ENCODE peak calls at places on chromosomes 5 and 9, in six cellular contexts. F, W, U, V, A and M are unnamed samples.
A peak's percentile ranks its signal among the peaks of the same experiment; 100 is the strongest.

GRCh38 chr9:83013261-83013610 is 49.7 kb downstream of the RASEF start:
- DNase-seq in W (no peak), A (no peak), F (no peak), U (no peak), V (no peak), M (no peak)

GRCh38 chr5:101977729-101978345 is 318.2 kb downstream of the SLCO4C1 start:
- DNase-seq in V (no peak), F (peak; percentile 54), A (peak; percentile 9), W (peak; percentile 34), U (peak; percentile 49), M (peak; percentile 28)

GRCh38 chr5:87769137-87769536 is 356.4 kb upstream of the CCNH start:
- DNase-seq in V (no peak), W (no peak), U (no peak), F (no peak), A (no peak), M (no peak)

GRCh38 chr9:128005938-128006337 is 25.1 kb upstream of the EEIG1 start:
- DNase-seq in V (no peak), U (peak; percentile 56), W (no peak), A (no peak), F (no peak), M (no peak)

GRCh38 chr9:111598730-111599091 is 736 bp downstream of the PTGR1 start:
- DNase-seq in U (peak; percentile 56), V (no peak), W (no peak), F (no peak), A (no peak), M (no peak)

GRCh38 chr5:158881076-158881880 is 218.4 kb downstream of the EBF1 start:
- DNase-seq in A (no peak), W (no peak), U (no peak), F (no peak), V (no peak), M (no peak)

GRCh38 chr9:33374634-33375237 is 27.6 kb downstream of the AQP7 start:
- DNase-seq in V (peak; percentile 81), U (peak; percentile 70), A (no peak), F (peak; percentile 64), W (peak; percentile 78), M (peak; percentile 78)

GRCh38 chr9:29750062-29750461 is 2176.8 kb upstream of the C9orf72 start:
- DNase-seq in W (no peak), F (no peak), V (no peak), U (no peak), A (no peak), M (no peak)

GRCh38 chr9:32782476-32783167 is 718 bp upstream of the TMEM215 start:
- DNase-seq in F (no peak), W (no peak), A (no peak), V (peak; percentile 78), U (no peak), M (no peak)

GRCh38 chr9:68500457-68501158 is 40.1 kb downstream of the TMEM252 start:
- DNase-seq in A (no peak), U (peak; percentile 43), V (no peak), F (no peak), W (no peak), M (no peak)

GRCh38 chr5:54251981-54252380 is 58.4 kb downstream of the ARL15 start:
- DNase-seq in A (no peak), U (no peak), F (no peak), V (no peak), W (no peak), M (no peak)

GRCh38 chr5:93423333-93423714 is 157.7 kb downstream of the NR2F1-AS1 start:
- DNase-seq in W (no peak), U (no peak), A (no peak), V (no peak), F (no peak), M (no peak)

DNA sequence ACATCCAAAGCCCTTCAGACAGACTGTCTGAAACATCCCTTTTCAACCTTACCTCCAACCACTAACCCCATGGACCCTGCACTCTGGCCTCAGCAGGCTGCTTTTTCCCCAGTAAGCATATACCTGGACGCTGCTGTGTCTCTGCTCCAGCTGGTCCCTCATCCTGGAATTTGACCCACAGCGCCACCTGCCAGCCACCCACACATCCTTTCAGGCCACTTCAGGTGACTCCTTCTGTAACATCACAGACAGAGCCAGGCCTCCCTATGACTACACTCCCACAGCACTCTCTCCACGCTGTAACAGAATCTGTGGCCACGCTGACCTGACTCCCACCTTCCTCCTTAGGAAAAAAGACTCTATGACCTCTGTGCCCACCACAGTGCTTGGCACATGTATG is 3.4 kb downstream of the MGAT1 start:
- DNase-seq in A (no peak), U (no peak), V (peak; percentile 82), W (peak; percentile 34), F (no peak), M (no peak)
- TF ChIP-seq ZNF274 in A (no peak), U (no peak), V (no peak), W (no peak), F (no peak), M (no peak)

DNA sequence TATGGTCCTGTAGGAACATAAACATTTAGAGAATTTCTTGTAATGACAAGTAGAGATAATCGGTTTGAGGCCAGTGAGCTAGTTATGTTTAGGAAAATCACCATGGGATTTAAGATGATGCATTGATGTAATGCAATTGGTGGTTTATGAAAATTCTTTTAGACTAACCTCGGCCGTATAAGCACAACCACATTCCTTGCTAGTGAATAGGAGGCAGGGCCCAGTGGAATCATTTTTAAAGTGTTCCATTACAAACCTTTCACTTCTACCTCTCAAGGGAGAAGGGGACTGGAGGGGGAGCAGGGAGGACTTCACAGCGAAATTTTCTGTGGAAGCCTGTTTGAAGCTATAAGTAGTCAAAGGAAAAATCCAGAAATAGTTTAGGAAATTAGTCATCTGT is 71.8 kb upstream of the NFIL3 start:
- DNase-seq in V (no peak), F (no peak), U (no peak), A (no peak), W (no peak), M (no peak)
- TF ChIP-seq ZNF274 in V (no peak), F (no peak), U (no peak), A (no peak), W (no peak), M (no peak)

GRCh38 chr5:127833999-127834953 is 131.1 kb downstream of the CCDC192 start:
- DNase-seq in F (no peak), U (no peak), V (no peak), W (no peak), A (no peak), M (no peak)
- TF ChIP-seq ZNF274 in F (no peak), U (no peak), V (no peak), W (no peak), A (no peak), M (no peak)

GRCh38 chr9:35882265-35882848 is 12.2 kb upstream of the OR13J1 start:
- DNase-seq in U (peak; percentile 62), W (peak; percentile 65), A (peak; percentile 20), V (peak; percentile 91), F (peak; percentile 71), M (peak; percentile 58)
- TF ChIP-seq ZNF274 in U (no peak), W (no peak), A (no peak), V (no peak), F (no peak), M (no peak)

DNA sequence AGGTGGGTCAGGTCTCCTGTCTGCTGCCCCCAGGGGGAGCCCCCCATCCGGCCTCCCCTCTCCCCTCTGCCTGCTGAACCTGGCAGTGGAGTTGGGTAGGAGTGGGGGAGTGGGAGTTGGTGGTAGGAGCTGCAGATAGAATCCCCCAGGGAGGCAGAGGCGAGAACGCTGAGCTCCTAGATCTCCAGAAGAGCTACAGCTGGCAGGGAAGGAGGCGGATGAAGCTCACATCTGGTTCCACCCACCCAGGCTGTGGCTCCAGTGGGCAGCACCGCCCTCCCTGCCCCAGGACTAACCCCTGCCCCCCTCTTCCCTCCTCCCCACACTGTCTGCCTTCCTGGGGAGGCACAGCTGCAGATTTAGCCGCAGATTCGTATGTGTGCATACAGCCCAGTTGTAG is 34.3 kb downstream of the C9orf50 start:
- DNase-seq in A (no peak), V (no peak), U (no peak), W (peak; percentile 57), F (no peak), M (no peak)
- TF ChIP-seq ZNF274 in A (no peak), V (no peak), U (no peak), W (no peak), F (no peak), M (no peak)

DNA sequence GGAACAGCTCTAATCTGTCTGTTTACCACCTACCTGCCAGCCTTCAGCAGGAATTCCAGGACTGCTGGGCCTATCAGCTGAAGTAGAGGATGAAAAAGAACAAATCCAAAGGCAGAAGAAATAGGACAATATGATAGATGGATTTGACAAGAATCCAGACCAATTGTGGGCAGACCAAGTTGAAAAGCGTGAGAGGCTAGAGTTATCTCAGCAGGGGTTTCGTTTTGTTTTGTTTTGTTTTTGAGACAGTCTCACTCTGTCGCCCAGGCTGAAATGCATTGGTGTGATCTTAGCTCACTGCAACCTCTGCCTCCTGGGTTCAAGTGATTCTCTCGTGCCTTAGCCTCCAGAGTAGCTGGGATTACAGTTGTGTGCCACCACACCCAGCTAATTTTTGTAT is 113.2 kb downstream of the PALM2AKAP2 start:
- DNase-seq in W (no peak), V (no peak), A (no peak), U (no peak), F (no peak), M (no peak)
- TF ChIP-seq ZNF274 in W (no peak), V (no peak), A (no peak), U (no peak), F (no peak), M (no peak)

GRCh38 chr5:90709323-90710148 is 150.9 kb downstream of the ADGRV1 start:
- DNase-seq in F (peak; percentile 40), A (no peak), U (peak; percentile 27), V (peak; percentile 54), W (peak; percentile 20), M (no peak)
- TF ChIP-seq ZNF274 in F (no peak), A (no peak), U (no peak), V (no peak), W (no peak), M (no peak)

GRCh38 chr5:132010645-132011560 is 555 bp downstream of the ACSL6 start:
- DNase-seq in A (no peak), W (peak; percentile 37), V (peak; percentile 60), U (no peak), F (no peak), M (no peak)

GRCh38 chr5:132011561-132012384 is at the start of gene ACSL6:
- DNase-seq in V (peak; percentile 75), A (no peak), U (no peak), F (no peak), W (peak; percentile 83), M (no peak)

GRCh38 chr5:132013711-132014110 is 2.3 kb upstream of the ACSL6 start:
- DNase-seq in V (peak; percentile 10), F (no peak), A (no peak), U (no peak), W (no peak), M (no peak)

GRCh38 chr5:132012385-132013005 is 1.0 kb upstream of the ACSL6 start:
- DNase-seq in U (peak; percentile 51), A (no peak), W (peak; percentile 40), V (peak; percentile 88), F (no peak), M (no peak)

GRCh38 chr5:132013006-132013689 is 1.7 kb upstream of the ACSL6 start:
- DNase-seq in F (no peak), U (no peak), V (peak; percentile 27), W (no peak), A (no peak), M (no peak)
- TF ChIP-seq ZNF274 in F (no peak), U (no peak), V (no peak), W (no peak), A (no peak), M (no peak)

GRCh38 chr5:2711446-2712425 is 39.7 kb downstream of the IRX2 start:
- DNase-seq in F (no peak), V (no peak), U (no peak), W (no peak), A (no peak), M (no peak)
- TF ChIP-seq ZNF274 in F (no peak), V (no peak), U (no peak), W (no peak), A (no peak), M (no peak)